ENCODE peak calls at places on chromosomes 4 and X, in seven cellular contexts. D is mammary epithelial cell, X is left lung, N is OCI-LY7, U is upper lobe of left lung, K is IMR-90, S is left ventricle myocardium inferior. R is an unnamed sample.

GRCh38 chrX:154761977-154762528 is 611 bp upstream of the DKC1 start:
- DNase-seq in D (no peak), X (no peak), N (peak; percentile 11), U (no peak), K (no peak), S (no peak), R (no peak)

GRCh38 chr4:171880136-171880535 is 66.9 kb downstream of the GALNTL6 start:
- DNase-seq in D (peak; percentile 51), X (no peak), N (no peak), U (no peak), K (peak; percentile 0), S (no peak), R (no peak)

GRCh38 chr4:90030953-90031352 is 96.2 kb upstream of the CCSER1 start:
- DNase-seq in D (peak; percentile 16), X (no peak), N (no peak), U (no peak), K (no peak), S (no peak), R (no peak)

GRCh38 chrX:132040066-132040465 is 17.0 kb downstream of the STK26 start:
- DNase-seq in D (no peak), X (no peak), N (no peak), U (no peak), K (no peak), S (no peak), R (no peak)

GRCh38 chrX:41304178-41304577 is 29.8 kb upstream of the DDX3X start:
- DNase-seq in D (no peak), X (no peak), N (no peak), U (no peak), K (no peak), S (no peak), R (no peak)

GRCh38 chrX:106999002-106999975 is 723 bp downstream of the MORC4 start:
- DNase-seq in D (peak; percentile 47), X (peak; percentile 55), N (peak; percentile 67), U (peak; percentile 45), K (peak; percentile 49), S (peak; percentile 40), R (peak; percentile 63)

GRCh38 chr4:8120518-8120917 is 38.1 kb downstream of the ABLIM2 start:
- DNase-seq in D (no peak), X (no peak), N (no peak), U (no peak), K (no peak), S (no peak), R (no peak)

GRCh38 chr4:174210952-174211490 is 72.4 kb downstream of the FBXO8 start:
- DNase-seq in D (no peak), X (no peak), N (no peak), U (no peak), K (peak; percentile 62), S (no peak), R (no peak)

GRCh38 chrX:14528629-14529287 is 578 bp upstream of the GLRA2 start:
- DNase-seq in D (peak; percentile 60), X (peak; percentile 33), N (peak; percentile 17), U (no peak), K (peak; percentile 5), S (peak; percentile 18), R (peak; percentile 22)

GRCh38 chrX:19446397-19446796 is 68.9 kb downstream of the MAP3K15 start:
- DNase-seq in D (no peak), X (no peak), N (no peak), U (no peak), K (no peak), S (no peak), R (no peak)

GRCh38 chr4:67549123-67549522 is 3.8 kb upstream of the CENPC start:
- DNase-seq in D (peak; percentile 35), X (no peak), N (peak; percentile 73), U (no peak), K (no peak), S (no peak), R (no peak)

GRCh38 chrX:38937400-38937799 is 136.1 kb downstream of the MID1IP1 start:
- DNase-seq in D (no peak), X (no peak), N (no peak), U (no peak), K (no peak), S (no peak), R (no peak)

GRCh38 chr4:128830906-128831525 is 21.5 kb downstream of the JADE1 start:
- DNase-seq in D (no peak), X (no peak), N (peak; percentile 49), U (no peak), K (no peak), S (no peak), R (no peak)

GRCh38 chr4:104128031-104128849 is 366.5 kb downstream of the CXXC4 start:
- DNase-seq in D (no peak), X (no peak), N (no peak), U (no peak), K (no peak), S (no peak), R (no peak)

GRCh38 chrX:111100191-111100590 is 4.2 kb downstream of the PAK3 start:
- DNase-seq in D (peak; percentile 32), X (no peak), N (peak; percentile 25), U (no peak), K (peak; percentile 24), S (no peak), R (no peak)

GRCh38 chr4:59612235-59612634 is 1587.9 kb upstream of the ADGRL3 start:
- DNase-seq in D (peak; percentile 58), X (no peak), N (no peak), U (no peak), K (peak; percentile 2), S (no peak), R (no peak)

GRCh38 chr4:2061208-2062131 is 2.3 kb downstream of the NAT8L start:
- DNase-seq in D (no peak), X (no peak), N (no peak), U (no peak), K (no peak), S (no peak), R (no peak)

GRCh38 chrX:13463608-13464007 is 105.8 kb upstream of the EGFL6 start:
- DNase-seq in D (peak; percentile 53), X (no peak), N (peak; percentile 68), U (peak; percentile 63), K (peak; percentile 98), S (peak; percentile 38), R (peak; percentile 72)

GRCh38 chrX:13716905-13717304 is 17.5 kb downstream of the TRAPPC2 start:
- DNase-seq in D (no peak), X (no peak), N (no peak), U (peak; percentile 35), K (no peak), S (no peak), R (no peak)

GRCh38 chr4:132227349-132228165 is 921.5 kb upstream of the PCDH10 start:
- DNase-seq in D (peak; percentile 9), X (no peak), N (no peak), U (no peak), K (peak; percentile 2), S (no peak), R (no peak)

GRCh38 chrX:133045986-133046385 is 50.9 kb downstream of the USP26 start:
- DNase-seq in D (peak; percentile 9), X (no peak), N (no peak), U (no peak), K (peak; percentile 1), S (no peak), R (no peak)

GRCh38 chrX:32995427-32995826 is 215.9 kb downstream of the DMD start:
- DNase-seq in D (no peak), X (no peak), N (no peak), U (no peak), K (no peak), S (no peak), R (peak; percentile 23)

GRCh38 chr4:185839204-185839712 is 27.3 kb upstream of the SORBS2 start:
- DNase-seq in D (peak; percentile 90), X (peak; percentile 41), N (no peak), U (no peak), K (peak; percentile 91), S (peak; percentile 48), R (peak; percentile 75)

GRCh38 chrX:39855748-39856129 is 242.0 kb downstream of the BCOR start:
- DNase-seq in D (peak; percentile 19), X (no peak), N (peak; percentile 60), U (peak; percentile 47), K (peak; percentile 43), S (no peak), R (no peak)

GRCh38 chrX:116897526-116897925 is 434.8 kb upstream of the CT83 start:
- DNase-seq in D (no peak), X (no peak), N (no peak), U (no peak), K (no peak), S (no peak), R (no peak)

GRCh38 chr4:54449999-54450398 is 207.8 kb upstream of the KIT start:
- DNase-seq in D (no peak), X (no peak), N (no peak), U (no peak), K (no peak), S (no peak), R (no peak)

GRCh38 chr4:99848576-99848975 is 31.9 kb downstream of the DAPP1 start:
- DNase-seq in D (no peak), X (no peak), N (no peak), U (no peak), K (no peak), S (no peak), R (no peak)

GRCh38 chrX:123184199-123184857 is at the start of gene GRIA3:
- DNase-seq in D (no peak), X (no peak), N (no peak), U (no peak), K (no peak), S (no peak), R (peak; percentile 19)
- H3K4me3 ChIP-seq in D (peak within 1 kb of the TSS; percentile 28), X (no peak within 1 kb of the TSS), N (no peak within 1 kb of the TSS), U (peak within 1 kb of the TSS; percentile 12), K (no peak within 1 kb of the TSS), S (peak within 1 kb of the TSS; percentile 60), R (peak within 1 kb of the TSS; percentile 58)

DNA sequence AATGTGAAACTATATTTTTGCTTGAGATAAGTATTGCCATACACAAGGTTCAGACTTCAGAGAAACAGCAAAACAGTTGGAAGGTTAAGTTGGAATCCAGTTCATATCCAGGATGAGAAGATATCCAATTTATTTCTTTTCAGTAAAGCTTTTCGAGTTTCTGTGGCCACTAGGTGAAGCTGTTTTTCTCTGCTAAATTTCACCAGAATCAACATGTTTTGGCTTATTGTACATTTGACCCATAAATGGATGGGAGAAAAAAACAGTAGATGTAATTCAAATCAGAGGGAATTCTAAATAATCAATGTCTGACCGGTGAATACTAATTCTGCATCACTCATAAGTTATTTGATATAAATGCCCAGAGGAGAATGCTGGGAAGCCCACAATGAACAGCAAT is 9.1 kb upstream of the METTL14 start:
- DNase-seq in D (no peak), X (no peak), N (no peak), U (no peak), K (no peak), S (no peak), R (no peak)
- TF ChIP-seq CTCF in D (no peak), X (no peak), N (peak; percentile 49), U (no peak), K (peak; percentile 15), S (no peak), R (no peak)

DNA sequence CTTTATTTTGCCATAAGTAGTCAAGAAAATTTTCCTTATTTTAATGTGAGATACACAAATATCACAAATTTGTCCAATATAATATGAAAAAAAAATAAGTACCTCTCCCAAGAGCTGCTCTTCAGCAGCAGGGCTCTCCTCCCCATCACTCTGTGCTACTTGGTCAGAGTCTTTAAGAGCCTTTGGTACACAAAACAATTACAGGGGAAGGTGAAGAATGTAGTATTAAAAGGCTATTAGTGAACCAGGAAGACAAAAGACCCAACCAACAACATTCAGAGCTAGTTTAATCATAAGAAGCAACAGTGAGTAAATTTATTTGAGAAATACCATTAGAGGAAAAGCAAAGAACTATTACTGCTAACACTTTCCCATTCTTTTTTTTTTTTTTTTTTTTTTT is 29.4 kb downstream of the SEC31A start:
- DNase-seq in D (no peak), X (no peak), N (no peak), U (no peak), K (no peak), S (no peak), R (no peak)
- H3K36me3 ChIP-seq in D (peaks cover 42% of the 10 kb centered on the region), X (no peaks in the 10 kb centered on the region), N (peaks cover 80% of the 10 kb centered on the region), U (peaks cover 33% of the 10 kb centered on the region), K (peaks cover 46% of the 10 kb centered on the region), S (peaks cover 91% of the 10 kb centered on the region), R (peaks cover 63% of the 10 kb centered on the region)

GRCh38 chrX:1717326-1717725 is 102.5 kb downstream of the ASMT start:
- DNase-seq in D (no peak), X (no peak), N (no peak), U (no peak), K (no peak), S (no peak), R (no peak)
- H3K4me3 ChIP-seq in D (no peak overlapping the region), X (no peak overlapping the region), N (no peak overlapping the region), U (no peak overlapping the region), K (no peak overlapping the region), S (no peak overlapping the region), R (no peak overlapping the region)

R was measured in tibial artery.